ENCODE peak calls at places on chromosomes 4 and X, in six cellular contexts. H is stomach; Z is right atrium auricular region; E is tibial artery; T is CD8-positive, alpha-beta memory T cell; X is AG04450. U is an unnamed sample.

GRCh38 chr4:77202491-77202890 is 45.5 kb downstream of the CCNG2 start:
- DNase-seq in H (no peak), Z (no peak), E (no peak), T (no peak), X (no peak), U (no peak)

GRCh38 chrX:47745386-47745785 is 86.4 kb upstream of the UXT start:
- DNase-seq in H (no peak), Z (no peak), E (no peak), T (no peak), X (no peak), U (no peak)

GRCh38 chr4:73538162-73538561 is 56.6 kb downstream of the AFM start:
- DNase-seq in H (no peak), Z (no peak), E (no peak), T (no peak), X (no peak), U (no peak)

GRCh38 chr4:160299608-160300007 is 1196.7 kb downstream of the RAPGEF2 start:
- DNase-seq in H (no peak), Z (no peak), E (no peak), T (no peak), X (no peak), U (no peak)

GRCh38 chrX:73262991-73263390 is 48.3 kb upstream of the NAP1L2 start:
- DNase-seq in H (no peak), Z (no peak), E (no peak), T (no peak), X (no peak), U (no peak)

GRCh38 chr4:5730993-5731975 is 20.3 kb downstream of the EVC start:
- DNase-seq in H (no peak), Z (no peak), E (no peak), T (no peak), X (no peak), U (no peak)

GRCh38 chr4:169619518-169619957 is 840 bp upstream of the CLCN3 start:
- DNase-seq in H (peak; percentile 67), Z (no peak), E (no peak), T (peak; percentile 73), X (no peak), U (no peak)

GRCh38 chrX:135086197-135086854 is 34.0 kb downstream of the ETDB start:
- DNase-seq in H (peak; percentile 31), Z (no peak), E (no peak), T (peak; percentile 63), X (peak; percentile 23), U (no peak)

GRCh38 chrX:37871626-37872302 is 24.4 kb upstream of the DYNLT3 start:
- DNase-seq in H (peak; percentile 29), Z (no peak), E (peak; percentile 30), T (no peak), X (peak; percentile 65), U (no peak)

GRCh38 chr4:138572007-138572406 is 329.9 kb upstream of the SLC7A11 start:
- DNase-seq in H (no peak), Z (no peak), E (no peak), T (no peak), X (no peak), U (no peak)

GRCh38 chr4:7157666-7158065 is 34.7 kb upstream of the SORCS2 start:
- DNase-seq in H (no peak), Z (no peak), E (no peak), T (no peak), X (no peak), U (no peak)

GRCh38 chrX:120769576-120770341 is 105.9 kb downstream of the CT47B1 start:
- DNase-seq in H (no peak), Z (no peak), E (no peak), T (no peak), X (no peak), U (no peak)

GRCh38 chr4:165872443-165873297 is at the start of gene TLL1:
- DNase-seq in H (no peak), Z (no peak), E (no peak), T (no peak), X (no peak), U (peak; percentile 44)

GRCh38 chr4:188023682-188024081 is 28.1 kb downstream of the ZFP42 start:
- DNase-seq in H (no peak), Z (no peak), E (no peak), T (no peak), X (no peak), U (no peak)

GRCh38 chr4:95728145-95728544 is 111.7 kb upstream of the PDHA2 start:
- DNase-seq in H (no peak), Z (no peak), E (peak; percentile 26), T (no peak), X (no peak), U (no peak)

GRCh38 chr4:13054410-13054970 is 429.6 kb downstream of the RAB28 start:
- DNase-seq in H (no peak), Z (no peak), E (peak; percentile 21), T (no peak), X (no peak), U (no peak)

GRCh38 chr4:8704632-8705031 is 112.1 kb downstream of the CPZ start:
- DNase-seq in H (no peak), Z (no peak), E (peak; percentile 12), T (no peak), X (no peak), U (peak; percentile 8)

GRCh38 chrX:154990496-154990895 is 32.0 kb downstream of the F8 start:
- DNase-seq in H (no peak), Z (no peak), E (no peak), T (no peak), X (no peak), U (no peak)

GRCh38 chr4:173257732-173258717 is 76.1 kb downstream of the HMGB2 start:
- DNase-seq in H (peak; percentile 55), Z (no peak), E (peak; percentile 48), T (peak; percentile 66), X (peak; percentile 44), U (peak; percentile 68)

GRCh38 chr4:78032446-78032845 is 24.7 kb upstream of the FRAS1 start:
- DNase-seq in H (no peak), Z (no peak), E (no peak), T (no peak), X (no peak), U (no peak)

GRCh38 chr4:140870427-140870826 is 114.2 kb upstream of the TBC1D9 start:
- DNase-seq in H (no peak), Z (no peak), E (no peak), T (no peak), X (no peak), U (no peak)

GRCh38 chr4:5824635-5825034 is 68.3 kb downstream of the CRMP1 start:
- DNase-seq in H (no peak), Z (no peak), E (no peak), T (peak; percentile 17), X (no peak), U (no peak)

GRCh38 chrX:147315493-147315892 is 500.9 kb upstream of the CXorf51A start:
- DNase-seq in H (no peak), Z (no peak), E (no peak), T (no peak), X (no peak), U (no peak)

GRCh38 chr4:88018471-88018870 is 11.0 kb downstream of the PKD2 start:
- DNase-seq in H (no peak), Z (peak; percentile 75), E (peak; percentile 74), T (no peak), X (peak; percentile 13), U (no peak)

DNA sequence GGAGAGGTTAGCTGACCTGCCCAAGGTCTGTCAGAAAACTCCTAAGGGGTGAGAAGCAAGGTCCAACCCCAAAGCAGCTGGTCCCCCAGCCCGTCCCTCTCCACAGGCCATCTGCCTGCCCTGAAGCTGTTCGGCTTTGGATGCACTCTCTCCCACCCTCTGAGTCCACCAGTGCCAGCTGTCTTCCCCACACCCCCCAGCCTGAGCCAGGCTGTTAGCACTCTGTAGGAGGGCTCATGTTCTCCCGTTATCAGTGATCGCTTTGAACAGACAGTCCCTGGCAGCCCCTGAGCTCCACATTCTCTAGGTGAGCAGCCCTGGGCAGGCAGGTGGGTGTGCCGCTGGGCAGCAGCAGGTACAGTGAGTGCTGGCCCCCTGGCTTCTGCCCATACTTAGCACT is 16.0 kb downstream of the ZNF185 start:
- DNase-seq in H (no peak), Z (no peak), E (no peak), T (no peak), X (no peak), U (no peak)
- H3K27ac ChIP-seq in H (no peak overlapping the region), Z (no peak overlapping the region), E (no peak overlapping the region), T (no peak overlapping the region), X (no peak overlapping the region), U (no peak overlapping the region)

DNA sequence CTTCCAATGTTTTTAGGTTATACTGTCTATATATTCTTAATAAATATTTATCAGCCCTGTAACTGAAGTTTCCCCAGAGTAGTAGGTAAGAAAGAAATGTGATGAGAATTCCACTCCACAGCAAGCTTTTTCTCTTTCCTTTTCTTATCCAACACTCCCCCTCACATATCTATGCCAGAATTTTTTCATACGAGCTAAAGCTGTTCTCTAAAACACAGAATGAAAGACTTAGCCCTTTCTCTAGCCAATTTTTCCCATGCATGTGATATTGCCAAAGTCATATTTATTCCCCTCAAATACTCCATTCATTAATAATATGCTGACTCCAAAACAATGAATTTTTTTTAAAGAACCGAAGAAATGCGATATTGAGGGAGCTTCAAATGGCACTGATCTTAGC is 32.3 kb downstream of the VEGFC start:
- DNase-seq in H (no peak), Z (no peak), E (no peak), T (no peak), X (no peak), U (no peak)
- H3K4me3 ChIP-seq in H (no peak overlapping the region), Z (no peak overlapping the region), E (no peak overlapping the region), T (no peak overlapping the region), X (no peak overlapping the region), U (no peak overlapping the region)

GRCh38 chr4:104490096-104490769 is 4.5 kb downstream of the CXXC4 start:
- DNase-seq in H (no peak), Z (no peak), E (no peak), T (no peak), X (no peak), U (peak; percentile 41)
- H3K27ac ChIP-seq in H (peak overlapping the region; percentile 38), Z (peak overlapping the region; percentile 84), E (peak overlapping the region; percentile 74), T (no peak overlapping the region), X (no peak overlapping the region), U (peak overlapping the region; percentile 80)

GRCh38 chr4:574346-575161 is 1.5 kb downstream of the TMEM271 start:
- DNase-seq in H (no peak), Z (no peak), E (no peak), T (no peak), X (no peak), U (no peak)
- H3K4me3 ChIP-seq in H (no peak overlapping the region), Z (no peak overlapping the region), E (no peak overlapping the region), T (no peak overlapping the region), X (no peak overlapping the region), U (peak overlapping the region; percentile 60)

DNA sequence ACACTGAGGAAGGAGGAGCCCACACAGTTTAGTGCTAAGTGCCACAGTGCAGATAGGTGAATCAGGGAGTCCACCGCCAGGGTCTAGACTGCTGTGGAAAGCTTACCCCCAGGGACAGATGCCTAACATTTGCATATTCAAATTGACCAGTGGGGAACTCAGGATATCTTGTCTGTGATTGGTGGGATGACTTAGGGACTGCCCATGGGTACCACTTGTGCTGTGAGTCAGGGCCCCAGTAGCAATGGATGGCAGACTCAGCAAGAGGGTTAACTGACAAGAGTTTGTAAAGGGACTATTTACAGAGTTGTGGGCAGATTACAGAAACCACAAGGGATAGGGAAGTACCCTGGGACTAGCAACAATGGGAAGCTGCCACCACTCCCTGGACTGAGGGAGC is 282.1 kb downstream of the BCOR start:
- DNase-seq in H (no peak), Z (no peak), E (no peak), T (no peak), X (no peak), U (no peak)
- H3K27ac ChIP-seq in H (no peak overlapping the region), Z (no peak overlapping the region), E (peak overlapping the region; percentile 74), T (no peak overlapping the region), X (no peak overlapping the region), U (no peak overlapping the region)